ENCODE peak calls at places on chromosome 2, in four cellular contexts. One of them, this sample, is unnamed.

GRCh38 chr2:30277582-30277981 is 46.2 kb downstream of the LBH start:
- DNase-seq in NCI-H2171 treated with DMSO at 0.1 percent for 48 hours: no peak
- DNase-seq in H1: no peak
- DNase-seq in EH: no peak
- DNase-seq in this sample: no peak

GRCh38 chr2:43224571-43225092 is 1.8 kb downstream of the ZFP36L2 start:
- DNase-seq in H1: peak
- DNase-seq in EH: peak
- DNase-seq in NCI-H2171 treated with DMSO at 0.1 percent for 48 hours: no peak
- DNase-seq in this sample: no peak

GRCh38 chr2:26561918-26562810 is 79.0 kb downstream of the CIB4 start:
- DNase-seq in NCI-H2171 treated with DMSO at 0.1 percent for 48 hours: peak
- DNase-seq in EH: peak
- DNase-seq in H1: no peak
- DNase-seq in this sample: no peak

GRCh38 chr2:184599054-184599874 is 935 bp downstream of the ZNF804A start:
- DNase-seq in H1: no peak
- DNase-seq in EH: no peak
- DNase-seq in NCI-H2171 treated with DMSO at 0.1 percent for 48 hours: peak
- DNase-seq in this sample: peak

GRCh38 chr2:109144271-109144670 is 15.3 kb downstream of the SH3RF3 start:
- DNase-seq in EH: no peak
- DNase-seq in NCI-H2171 treated with DMSO at 0.1 percent for 48 hours: no peak
- DNase-seq in H1: no peak
- DNase-seq in this sample: no peak

GRCh38 chr2:88170472-88170892 is 336 bp downstream of the THNSL2 start:
- DNase-seq in EH: no peak
- DNase-seq in NCI-H2171 treated with DMSO at 0.1 percent for 48 hours: no peak
- DNase-seq in H1: peak
- DNase-seq in this sample: no peak

GRCh38 chr2:70643715-70644114 is 90.1 kb upstream of the TGFA start:
- DNase-seq in H1: peak
- DNase-seq in NCI-H2171 treated with DMSO at 0.1 percent for 48 hours: no peak
- DNase-seq in EH: no peak
- DNase-seq in this sample: no peak

GRCh38 chr2:47898089-47898731 is 8.1 kb downstream of the FBXO11 start:
- DNase-seq in NCI-H2171 treated with DMSO at 0.1 percent for 48 hours: no peak
- DNase-seq in EH: no peak
- DNase-seq in H1: no peak
- DNase-seq in this sample: no peak

GRCh38 chr2:196431957-196432356 is 207.6 kb upstream of the CCDC150 start:
- DNase-seq in EH: peak
- DNase-seq in NCI-H2171 treated with DMSO at 0.1 percent for 48 hours: peak
- DNase-seq in H1: no peak
- DNase-seq in this sample: no peak

GRCh38 chr2:36951574-36951973 is 14.8 kb downstream of the STRN start:
- DNase-seq in EH: peak
- DNase-seq in NCI-H2171 treated with DMSO at 0.1 percent for 48 hours: no peak
- DNase-seq in H1: no peak
- DNase-seq in this sample: no peak

GRCh38 chr2:233413529-233414272 is 59.4 kb downstream of the DGKD start:
- DNase-seq in NCI-H2171 treated with DMSO at 0.1 percent for 48 hours: peak
- DNase-seq in H1: peak
- DNase-seq in EH: peak
- DNase-seq in this sample: no peak

GRCh38 chr2:31138037-31138962 is at the start of gene GALNT14:
- DNase-seq in NCI-H2171 treated with DMSO at 0.1 percent for 48 hours: no peak
- DNase-seq in H1: peak
- DNase-seq in EH: peak
- DNase-seq in this sample: no peak

GRCh38 chr2:179340678-179341077 is 76.0 kb upstream of the SESTD1 start:
- DNase-seq in H1: no peak
- DNase-seq in NCI-H2171 treated with DMSO at 0.1 percent for 48 hours: peak
- DNase-seq in EH: peak
- DNase-seq in this sample: no peak

GRCh38 chr2:179749210-179749609 is 112.2 kb downstream of the ZNF385B start:
- DNase-seq in H1: no peak
- DNase-seq in EH: peak
- DNase-seq in NCI-H2171 treated with DMSO at 0.1 percent for 48 hours: no peak
- DNase-seq in this sample: no peak

GRCh38 chr2:111657351-111657975 is 226.5 kb downstream of the ANAPC1 start:
- DNase-seq in H1: no peak
- DNase-seq in EH: no peak
- DNase-seq in NCI-H2171 treated with DMSO at 0.1 percent for 48 hours: no peak
- DNase-seq in this sample: no peak

GRCh38 chr2:3656762-3657691 is 973 bp upstream of the ALLC start:
- DNase-seq in NCI-H2171 treated with DMSO at 0.1 percent for 48 hours: peak
- DNase-seq in EH: no peak
- DNase-seq in H1: no peak
- DNase-seq in this sample: no peak

GRCh38 chr2:119756837-119757236 is 2.9 kb upstream of the PTPN4 start:
- DNase-seq in NCI-H2171 treated with DMSO at 0.1 percent for 48 hours: no peak
- DNase-seq in H1: no peak
- DNase-seq in EH: peak
- DNase-seq in this sample: no peak

GRCh38 chr2:142824756-142825155 is 52.7 kb upstream of the KYNU start:
- DNase-seq in NCI-H2171 treated with DMSO at 0.1 percent for 48 hours: no peak
- DNase-seq in H1: no peak
- DNase-seq in EH: peak
- DNase-seq in this sample: no peak